ENCODE peak calls at places on chromosomes 6 and 20, in six cellular contexts. A is prostate gland, L is left ventricle myocardium superior, I is hypothalamus, G is H7, H is RWPE1. B is an unnamed sample.

GRCh38 chr6:36229223-36229622 is 32.7 kb downstream of the BRPF3 start:
- DNase-seq in H (no peak), L (no peak), I (no peak), G (no peak), A (no peak), B (no peak)

GRCh38 chr20:25275813-25276532 is 28.1 kb downstream of the PYGB start:
- DNase-seq in G (peak; percentile 45), H (no peak), L (peak; percentile 11), I (no peak), A (no peak), B (peak; percentile 31)

GRCh38 chr6:14272111-14273085 is 154.8 kb downstream of the CD83 start:
- DNase-seq in H (no peak), L (no peak), A (no peak), I (no peak), G (no peak), B (no peak)

GRCh38 chr20:14657231-14657630 is 319.8 kb upstream of the FLRT3 start:
- DNase-seq in L (no peak), H (no peak), A (no peak), I (no peak), G (no peak), B (no peak)

GRCh38 chr6:19892250-19892649 is 55.1 kb downstream of the ID4 start:
- DNase-seq in H (peak; percentile 89), A (peak; percentile 98), L (no peak), I (no peak), G (no peak), B (no peak)

GRCh38 chr6:160315310-160315709 is 32.9 kb upstream of the SLC22A3 start:
- DNase-seq in I (no peak), H (peak; percentile 37), A (no peak), L (no peak), G (no peak), B (no peak)

GRCh38 chr6:130359736-130360135 is 6.1 kb upstream of the TMEM200A start:
- DNase-seq in H (no peak), I (no peak), G (no peak), L (no peak), A (no peak), B (no peak)

GRCh38 chr20:4633780-4634179 is 87.9 kb upstream of the PRND start:
- DNase-seq in I (no peak), H (peak; percentile 51), G (no peak), A (no peak), L (no peak), B (no peak)

GRCh38 chr6:45445749-45446454 is 68.2 kb upstream of the SUPT3H start:
- DNase-seq in I (no peak), H (peak; percentile 86), L (peak; percentile 40), A (peak; percentile 89), G (no peak), B (peak; percentile 58)

GRCh38 chr6:149037026-149037734 is 280.3 kb upstream of the TAB2 start:
- DNase-seq in H (no peak), G (peak; percentile 75), A (no peak), L (no peak), I (no peak), B (no peak)

GRCh38 chr20:58523072-58523681 is 8.0 kb upstream of the APCDD1L start:
- DNase-seq in L (no peak), G (no peak), I (no peak), H (no peak), A (no peak), B (no peak)

GRCh38 chr6:28281288-28282064 is at the start of gene PGBD1:
- DNase-seq in G (peak; percentile 91), I (peak; percentile 39), H (peak; percentile 70), L (peak; percentile 89), A (peak; percentile 39), B (peak; percentile 88)

GRCh38 chr20:44219791-44220190 is 9.2 kb upstream of the OSER1 start:
- DNase-seq in G (no peak), L (no peak), I (no peak), H (no peak), A (no peak), B (no peak)

GRCh38 chr20:47330933-47331708 is 25.4 kb downstream of the ZMYND8 start:
- DNase-seq in H (peak; percentile 94), L (no peak), G (no peak), A (no peak), I (no peak), B (no peak)

GRCh38 chr20:54103067-54103761 is 32.8 kb upstream of the BCAS1 start:
- DNase-seq in G (peak; percentile 77), H (peak; percentile 52), I (peak; percentile 23), A (peak; percentile 56), L (peak; percentile 83), B (peak; percentile 84)

GRCh38 chr6:107665386-107665785 is 158.7 kb downstream of the SCML4 start:
- DNase-seq in L (no peak), H (no peak), G (no peak), I (no peak), A (no peak), B (no peak)

GRCh38 chr20:34595377-34596184 is 37.1 kb downstream of the MAP1LC3A start:
- DNase-seq in H (no peak), A (no peak), G (no peak), L (no peak), I (no peak), B (no peak)

GRCh38 chr6:160456214-160456546 is 108.0 kb downstream of the SLC22A3 start:
- DNase-seq in G (no peak), A (no peak), I (no peak), H (no peak), L (no peak), B (no peak)

GRCh38 chr6:38776515-38776914 is 61.4 kb downstream of the DNAH8 start:
- DNase-seq in L (no peak), I (no peak), G (no peak), H (peak; percentile 50), A (no peak), B (no peak)

GRCh38 chr6:4853782-4854511 is 77.7 kb downstream of the CDYL start:
- DNase-seq in L (no peak), H (peak; percentile 16), A (no peak), I (no peak), G (no peak), B (no peak)

GRCh38 chr20:62616728-62617621 is 25.3 kb upstream of the SLCO4A1 start:
- DNase-seq in I (peak; percentile 27), H (peak; percentile 87), G (peak; percentile 96), L (peak; percentile 84), A (peak; percentile 45), B (peak; percentile 88)

GRCh38 chr20:38092260-38092857 is 58.8 kb downstream of the RPRD1B start:
- DNase-seq in G (no peak), H (no peak), L (no peak), A (no peak), I (no peak), B (no peak)

GRCh38 chr20:841568-842546 is 8.3 kb downstream of the FAM110A start:
- DNase-seq in L (no peak), H (peak; percentile 57), G (peak; percentile 88), A (peak; percentile 90), I (no peak), B (no peak)

GRCh38 chr20:60020251-60020650 is 62.0 kb downstream of the CDH26 start:
- DNase-seq in A (no peak), H (no peak), L (no peak), I (no peak), G (no peak), B (no peak)

GRCh38 chr20:32356935-32357868 is 929 bp upstream of the ASXL1 start:
- DNase-seq in H (peak; percentile 49), G (peak; percentile 26), A (peak; percentile 15), L (no peak), I (no peak), B (no peak)

GRCh38 chr20:59004493-59004762 is 2.6 kb downstream of the CTSZ start:
- DNase-seq in A (no peak), L (peak; percentile 74), H (no peak), I (no peak), G (no peak), B (peak; percentile 73)

GRCh38 chr6:68313911-68314310 is 321.2 kb upstream of the ADGRB3 start:
- DNase-seq in G (no peak), I (no peak), H (no peak), L (no peak), A (no peak), B (no peak)

GRCh38 chr6:13813621-13814175 is 659 bp downstream of the MCUR1 start:
- DNase-seq in L (peak; percentile 80), I (peak; percentile 42), A (peak; percentile 45), G (peak; percentile 92), H (peak; percentile 78), B (peak; percentile 79)

GRCh38 chr20:21714297-21715192 is 9.1 kb downstream of the PAX1 start:
- DNase-seq in I (no peak), L (no peak), H (no peak), G (peak; percentile 79), A (no peak), B (no peak)